ENCODE peak calls at places on chromosomes 3 and 15, in eight cellular contexts. O is SJSA1; K is nucleus accumbens; L is RWPE1; P is C1 segment of cervical spinal cord; A is nephron progenitor cell; F is activated CD8-positive, alpha-beta memory T cell treated with anti-CD3 and anti-CD28 coated beads for 48 hours; N is epithelial cell of proximal tubule. E is an unnamed sample.

GRCh38 chr3:48863122-48863521 is 15.4 kb upstream of the PRKAR2A start:
- DNase-seq in F (no peak), K (no peak), L (no peak), N (no peak), A (no peak), P (no peak), O (no peak), E (no peak)

GRCh38 chr15:42093966-42094365 is 396 bp downstream of the PLA2G4D start:
- DNase-seq in O (no peak), K (no peak), P (no peak), L (no peak), F (no peak), N (no peak), A (no peak), E (no peak)

GRCh38 chr3:15265655-15266509 is 59.8 kb downstream of the CAPN7 start:
- DNase-seq in L (no peak), O (no peak), P (no peak), F (no peak), A (no peak), N (no peak), K (no peak), E (peak; percentile 28)

GRCh38 chr15:62517541-62517940 is 352.5 kb upstream of the C2CD4B start:
- DNase-seq in K (no peak), P (no peak), A (no peak), N (no peak), O (no peak), L (no peak), F (no peak), E (no peak)

GRCh38 chr3:157369712-157370447 is 66.8 kb upstream of the PTX3 start:
- DNase-seq in P (no peak), O (no peak), F (no peak), A (no peak), L (no peak), K (no peak), N (peak; percentile 25), E (no peak)

GRCh38 chr15:63491979-63492378 is 12.4 kb upstream of the USP3 start:
- DNase-seq in L (no peak), P (no peak), N (no peak), A (no peak), K (no peak), O (peak; percentile 49), F (no peak), E (no peak)

GRCh38 chr3:15797600-15798303 is at the start of gene ANKRD28:
- DNase-seq in A (no peak), P (peak; percentile 20), K (no peak), L (peak; percentile 42), O (peak; percentile 55), N (peak; percentile 82), F (no peak), E (no peak)

GRCh38 chr15:56891852-56892251 is 26.6 kb upstream of the TCF12 start:
- DNase-seq in N (no peak), K (no peak), L (no peak), O (no peak), A (no peak), F (no peak), P (no peak), E (no peak)

GRCh38 chr3:20143519-20143918 is 42.5 kb downstream of the SGO1 start:
- DNase-seq in A (no peak), N (no peak), L (no peak), P (no peak), O (no peak), F (no peak), K (no peak), E (no peak)

GRCh38 chr3:54863366-54863765 is 64.5 kb downstream of the LRTM1 start:
- DNase-seq in N (no peak), A (no peak), P (no peak), K (no peak), O (peak; percentile 55), F (no peak), L (no peak), E (no peak)

GRCh38 chr3:124893526-124893925 is 6.4 kb upstream of the ITGB5 start:
- DNase-seq in O (no peak), P (no peak), L (peak; percentile 26), F (no peak), A (no peak), N (no peak), K (no peak), E (no peak)

GRCh38 chr3:29557825-29558224 is 277.0 kb downstream of the RBMS3 start:
- DNase-seq in N (no peak), L (no peak), O (no peak), P (no peak), A (no peak), F (no peak), K (no peak), E (no peak)

GRCh38 chr3:25856902-25857518 is 67.1 kb downstream of the OXSM start:
- DNase-seq in O (no peak), P (no peak), K (no peak), F (no peak), N (no peak), L (peak; percentile 26), A (no peak), E (no peak)

GRCh38 chr3:37765591-37766219 is 96.0 kb upstream of the CTDSPL start:
- DNase-seq in O (no peak), P (no peak), F (no peak), L (no peak), A (peak; percentile 76), N (no peak), K (no peak), E (no peak)

GRCh38 chr15:84919268-84919667 is 34.8 kb downstream of the SLC28A1 start:
- DNase-seq in F (no peak), O (no peak), K (no peak), L (no peak), N (no peak), P (no peak), A (no peak), E (no peak)

E was measured in caudate nucleus.